ENCODE peak calls at places on chromosomes 16 and 17, in seven cellular contexts. Q, F, N, A, E, U and W are unnamed samples.

GRCh38 chr17:68556551-68556950 is 44.3 kb downstream of the PRKAR1A start:
- DNase-seq in Q (no peak), F (no peak), N (no peak), A (no peak), E (no peak), U (no peak), W (no peak)

GRCh38 chr16:22235839-22236745 is 30.0 kb downstream of the EEF2K start:
- DNase-seq in Q (no peak), F (no peak), N (peak), A (no peak), E (peak), U (no peak), W (no peak)

GRCh38 chr16:11263737-11264136 is 5.4 kb downstream of the TNP2 start:
- DNase-seq in Q (no peak), F (no peak), N (no peak), A (no peak), E (no peak), U (no peak), W (no peak)

GRCh38 chr17:45341389-45342158 is 24.8 kb upstream of the MAP3K14 start:
- DNase-seq in Q (peak), F (peak), N (peak), A (no peak), E (peak), U (peak), W (no peak)

GRCh38 chr17:74212262-74212912 is 984 bp upstream of the TTYH2 start:
- DNase-seq in Q (peak), F (no peak), N (peak), A (no peak), E (no peak), U (no peak), W (no peak)

GRCh38 chr16:76676356-76676755 is 399.2 kb downstream of the CNTNAP4 start:
- DNase-seq in Q (no peak), F (peak), N (no peak), A (no peak), E (no peak), U (no peak), W (no peak)

GRCh38 chr17:76033139-76033538 is 6.0 kb upstream of the EVPL start:
- DNase-seq in Q (no peak), F (no peak), N (no peak), A (no peak), E (no peak), U (no peak), W (no peak)

GRCh38 chr17:59837362-59838195 is 55.2 kb downstream of the TUBD1 start:
- DNase-seq in Q (peak), F (peak), N (peak), A (peak), E (peak), U (peak), W (no peak)

GRCh38 chr17:39194985-39195524 is 2.4 kb downstream of the CACNB1 start:
- DNase-seq in Q (no peak), F (no peak), N (no peak), A (no peak), E (no peak), U (no peak), W (no peak)

GRCh38 chr17:15446036-15446435 is 21.4 kb downstream of the CDRT4 start:
- DNase-seq in Q (no peak), F (no peak), N (no peak), A (no peak), E (no peak), U (no peak), W (no peak)
- TF ChIP-seq CTCF in Q (no peak), F (peak), N (no peak), A (peak), E (no peak), U (peak), W (peak)

GRCh38 chr17:50397111-50397918 is at the start of gene LRRC59:
- DNase-seq in Q (peak), F (peak), N (peak), A (peak), E (peak), U (peak), W (no peak)
- TF ChIP-seq CTCF in Q (peak), F (peak), N (peak), A (peak), E (peak), U (peak), W (peak)

GRCh38 chr17:77280304-77280910 is 139.6 kb downstream of the SEC14L1 start:
- DNase-seq in Q (peak), F (no peak), N (no peak), A (no peak), E (peak), U (no peak), W (no peak)

GRCh38 chr17:77282524-77283515 is 142.1 kb downstream of the SEC14L1 start:
- DNase-seq in Q (peak), F (no peak), N (no peak), A (no peak), E (peak), U (no peak), W (no peak)

GRCh38 chr17:77281904-77282367 is 141.2 kb downstream of the SEC14L1 start:
- DNase-seq in Q (no peak), F (no peak), N (no peak), A (no peak), E (peak), U (peak), W (no peak)

GRCh38 chr17:77279448-77280303 is 138.9 kb downstream of the SEC14L1 start:
- DNase-seq in Q (peak), F (no peak), N (no peak), A (no peak), E (peak), U (no peak), W (no peak)

GRCh38 chr17:77281024-77281903 is 140.5 kb downstream of the SEC14L1 start:
- DNase-seq in Q (no peak), F (no peak), N (no peak), A (no peak), E (peak), U (peak), W (no peak)
- TF ChIP-seq CTCF in Q (no peak), F (no peak), N (no peak), A (peak), E (no peak), U (peak), W (peak)

GRCh38 chr16:23294260-23294659 is 7.8 kb upstream of the SCNN1B start:
- DNase-seq in Q (no peak), F (no peak), N (no peak), A (no peak), E (no peak), U (no peak), W (no peak)

GRCh38 chr16:23298290-23298689 is 3.8 kb upstream of the SCNN1B start:
- DNase-seq in Q (no peak), F (no peak), N (no peak), A (no peak), E (no peak), U (no peak), W (no peak)

GRCh38 chr16:23301251-23302044 is 654 bp upstream of the SCNN1B start:
- DNase-seq in Q (no peak), F (no peak), N (no peak), A (no peak), E (no peak), U (no peak), W (no peak)

GRCh38 chr16:23293016-23293415 is 9.1 kb upstream of the SCNN1B start:
- DNase-seq in Q (no peak), F (no peak), N (no peak), A (no peak), E (no peak), U (no peak), W (no peak)

GRCh38 chr16:23296994-23297393 is 5.1 kb upstream of the SCNN1B start:
- DNase-seq in Q (no peak), F (no peak), N (no peak), A (no peak), E (no peak), U (peak), W (no peak)
- TF ChIP-seq CTCF in Q (no peak), F (peak), N (no peak), A (peak), E (no peak), U (no peak), W (peak)